ENCODE peak calls at places on chromosomes 13 and 19, in seven cellular contexts. P is tibial artery, U is head of caudate nucleus, Y is germinal center, K is T-helper 2 cell, G is substantia nigra, M is hepatic stellate cell. E is an unnamed sample.

GRCh38 chr13:40152145-40152544 is 496.7 kb downstream of the COG6 start:
- DNase-seq in P (peak), U (no peak), Y (no peak), K (no peak), G (no peak), M (peak), E (no peak)

GRCh38 chr13:113337976-113338375 is 26.0 kb downstream of the GRTP1 start:
- DNase-seq in P (no peak), U (no peak), Y (no peak), K (no peak), G (no peak), M (no peak), E (no peak)

GRCh38 chr19:29771708-29772415 is 39.9 kb upstream of the CCNE1 start:
- DNase-seq in P (no peak), U (peak), Y (no peak), K (peak), G (no peak), M (peak), E (no peak)

GRCh38 chr13:80988752-80989151 is 647.8 kb upstream of the SPRY2 start:
- DNase-seq in P (no peak), U (peak), Y (no peak), K (no peak), G (no peak), M (no peak), E (no peak)

GRCh38 chr13:105991622-105992254 is 543.7 kb downstream of the EFNB2 start:
- DNase-seq in P (no peak), U (peak), Y (no peak), K (no peak), G (peak), M (no peak), E (no peak)

GRCh38 chr19:46513461-46514236 is 18.0 kb upstream of the PNMA8B start:
- DNase-seq in P (peak), U (peak), Y (peak), K (peak), G (peak), M (peak), E (peak)

GRCh38 chr13:30071890-30072817 is 221.7 kb upstream of the UBL3 start:
- DNase-seq in P (no peak), U (no peak), Y (no peak), K (no peak), G (no peak), M (no peak), E (no peak)

GRCh38 chr19:5138606-5139594 is 170.0 kb downstream of the KDM4B start:
- DNase-seq in P (no peak), U (no peak), Y (peak), K (peak), G (no peak), M (no peak), E (peak)

GRCh38 chr13:44050450-44051063 is 170.9 kb downstream of the LACC1 start:
- DNase-seq in P (no peak), U (no peak), Y (peak), K (no peak), G (no peak), M (no peak), E (peak)

GRCh38 chr19:39924389-39924788 is 10.0 kb downstream of the FCGBP start:
- DNase-seq in P (no peak), U (no peak), Y (no peak), K (no peak), G (no peak), M (no peak), E (no peak)

GRCh38 chr19:45863840-45864628 is at the start of gene FOXA3:
- DNase-seq in P (no peak), U (no peak), Y (peak), K (peak), G (no peak), M (peak), E (no peak)

GRCh38 chr19:45179063-45179847 is 671 bp downstream of the BLOC1S3 start:
- DNase-seq in P (no peak), U (no peak), Y (peak), K (peak), G (no peak), M (no peak), E (no peak)

GRCh38 chr13:27353166-27353583 is 71.2 kb upstream of the GTF3A start:
- DNase-seq in P (no peak), U (peak), Y (peak), K (peak), G (no peak), M (peak), E (no peak)

GRCh38 chr13:109787135-109787954 is 962 bp upstream of the IRS2 start:
- DNase-seq in P (no peak), U (peak), Y (peak), K (peak), G (no peak), M (peak), E (no peak)

GRCh38 chr19:42433503-42434260 is 6.5 kb upstream of the LIPE start:
- DNase-seq in P (peak), U (peak), Y (peak), K (peak), G (peak), M (peak), E (peak)

GRCh38 chr19:39890755-39891551 is 43.5 kb downstream of the FCGBP start:
- DNase-seq in P (no peak), U (no peak), Y (no peak), K (no peak), G (no peak), M (no peak), E (no peak)

GRCh38 chr13:114249062-114249461 is 14.4 kb downstream of the CDC16 start:
- DNase-seq in P (no peak), U (no peak), Y (no peak), K (peak), G (no peak), M (no peak), E (no peak)

GRCh38 chr19:34220472-34221063 is 33.8 kb upstream of the GARRE1 start:
- DNase-seq in P (peak), U (peak), Y (peak), K (peak), G (no peak), M (peak), E (peak)

GRCh38 chr19:4504874-4505569 is 13.3 kb downstream of the PLIN4 start:
- DNase-seq in P (no peak), U (no peak), Y (no peak), K (no peak), G (no peak), M (no peak), E (no peak)

GRCh38 chr19:47865166-47865565 is 6.1 kb downstream of the TPRX2 start:
- DNase-seq in P (no peak), U (no peak), Y (no peak), K (no peak), G (no peak), M (no peak), E (no peak)

GRCh38 chr13:51552027-51552426 is 32.2 kb upstream of the WDFY2 start:
- DNase-seq in P (no peak), U (no peak), Y (no peak), K (no peak), G (no peak), M (no peak), E (no peak)

GRCh38 chr19:47049307-47049700 is 880 bp upstream of the TMEM160 start:
- DNase-seq in P (no peak), U (no peak), Y (no peak), K (no peak), G (no peak), M (peak), E (no peak)

GRCh38 chr19:7729831-7730285 is 2.1 kb downstream of the CLEC4G start:
- DNase-seq in P (no peak), U (no peak), Y (no peak), K (no peak), G (no peak), M (no peak), E (no peak)

GRCh38 chr19:6125571-6125989 is 9.9 kb upstream of the ACSBG2 start:
- DNase-seq in P (peak), U (peak), Y (peak), K (peak), G (no peak), M (peak), E (peak)

GRCh38 chr19:7307590-7308218 is 13.5 kb upstream of the INSR start:
- DNase-seq in P (no peak), U (no peak), Y (no peak), K (no peak), G (no peak), M (no peak), E (no peak)

GRCh38 chr13:108214511-108215383 is 589 bp downstream of the LIG4 start:
- DNase-seq in P (no peak), U (peak), Y (no peak), K (no peak), G (no peak), M (no peak), E (peak)

GRCh38 chr13:97224544-97225324 is 2.6 kb downstream of the MBNL2 start:
- DNase-seq in P (no peak), U (peak), Y (no peak), K (peak), G (no peak), M (no peak), E (peak)

GRCh38 chr19:17424743-17425365 is 5.0 kb downstream of the MVB12A start:
- DNase-seq in P (no peak), U (peak), Y (peak), K (peak), G (no peak), M (peak), E (peak)

E was measured in Jurkat, Clone E6-1.